ENCODE peak calls at places on chromosome 2, in eight cellular contexts. One of them, this sample, is unnamed.

GRCh38 chr2:120937736-120938131 is 202.1 kb downstream of the GLI2 start:
- DNase-seq in aorta: no peak
- DNase-seq in right lobe of liver: no peak
- DNase-seq in fibroblast of lung: peak; percentile 85
- DNase-seq in stomach: no peak
- DNase-seq in A673: no peak
- DNase-seq in PC-9: no peak
- DNase-seq in transverse colon: no peak
- DNase-seq in this sample: no peak

GRCh38 chr2:234835738-234836137 is 116.1 kb upstream of the SH3BP4 start:
- DNase-seq in aorta: no peak
- DNase-seq in right lobe of liver: no peak
- DNase-seq in fibroblast of lung: no peak
- DNase-seq in stomach: no peak
- DNase-seq in A673: no peak
- DNase-seq in PC-9: no peak
- DNase-seq in transverse colon: no peak
- DNase-seq in this sample: no peak

GRCh38 chr2:205786976-205787375 is 104.7 kb downstream of the NRP2 start:
- DNase-seq in aorta: no peak
- DNase-seq in right lobe of liver: no peak
- DNase-seq in fibroblast of lung: no peak
- DNase-seq in stomach: no peak
- DNase-seq in A673: no peak
- DNase-seq in PC-9: no peak
- DNase-seq in transverse colon: no peak
- DNase-seq in this sample: no peak

GRCh38 chr2:241531161-241531722 is 22.9 kb upstream of the STK25 start:
- DNase-seq in aorta: no peak
- DNase-seq in right lobe of liver: no peak
- DNase-seq in fibroblast of lung: no peak
- DNase-seq in stomach: no peak
- DNase-seq in A673: no peak
- DNase-seq in PC-9: no peak
- DNase-seq in transverse colon: no peak
- DNase-seq in this sample: no peak

GRCh38 chr2:217706513-217706912 is 296.3 kb downstream of the TNS1 start:
- DNase-seq in aorta: no peak
- DNase-seq in right lobe of liver: no peak
- DNase-seq in fibroblast of lung: no peak
- DNase-seq in stomach: no peak
- DNase-seq in A673: no peak
- DNase-seq in PC-9: no peak
- DNase-seq in transverse colon: no peak
- DNase-seq in this sample: no peak

GRCh38 chr2:20985061-20985460 is 58.8 kb downstream of the APOB start:
- DNase-seq in aorta: no peak
- DNase-seq in right lobe of liver: no peak
- DNase-seq in fibroblast of lung: no peak
- DNase-seq in stomach: no peak
- DNase-seq in A673: no peak
- DNase-seq in PC-9: no peak
- DNase-seq in transverse colon: no peak
- DNase-seq in this sample: no peak

GRCh38 chr2:188598551-188598950 is 306.9 kb downstream of the GULP1 start:
- DNase-seq in aorta: no peak
- DNase-seq in right lobe of liver: peak; percentile 59
- DNase-seq in fibroblast of lung: peak; percentile 81
- DNase-seq in stomach: no peak
- DNase-seq in A673: no peak
- DNase-seq in PC-9: no peak
- DNase-seq in transverse colon: no peak
- DNase-seq in this sample: peak; percentile 60

GRCh38 chr2:120779781-120780283 is 44.2 kb downstream of the GLI2 start:
- DNase-seq in aorta: no peak
- DNase-seq in right lobe of liver: no peak
- DNase-seq in fibroblast of lung: peak; percentile 98
- DNase-seq in stomach: no peak
- DNase-seq in A673: peak; percentile 85
- DNase-seq in PC-9: peak; percentile 60
- DNase-seq in transverse colon: no peak
- DNase-seq in this sample: peak; percentile 33

GRCh38 chr2:84022810-84023431 is 436.2 kb downstream of the SUCLG1 start:
- DNase-seq in aorta: no peak
- DNase-seq in right lobe of liver: peak; percentile 47
- DNase-seq in fibroblast of lung: peak; percentile 6
- DNase-seq in stomach: no peak
- DNase-seq in A673: peak; percentile 69
- DNase-seq in PC-9: peak; percentile 3
- DNase-seq in transverse colon: peak; percentile 15
- DNase-seq in this sample: peak; percentile 46

GRCh38 chr2:46284260-46284659 is 12.9 kb upstream of the EPAS1 start:
- DNase-seq in aorta: no peak
- DNase-seq in right lobe of liver: peak; percentile 26
- DNase-seq in fibroblast of lung: no peak
- DNase-seq in stomach: no peak
- DNase-seq in A673: no peak
- DNase-seq in PC-9: no peak
- DNase-seq in transverse colon: no peak
- DNase-seq in this sample: no peak

GRCh38 chr2:152647417-152648010 is 69.7 kb downstream of the PRPF40A start:
- DNase-seq in aorta: peak; percentile 55
- DNase-seq in right lobe of liver: peak; percentile 64
- DNase-seq in fibroblast of lung: peak; percentile 61
- DNase-seq in stomach: peak; percentile 81
- DNase-seq in A673: no peak
- DNase-seq in PC-9: no peak
- DNase-seq in transverse colon: peak; percentile 63
- DNase-seq in this sample: no peak

GRCh38 chr2:18122544-18123210 is 244.2 kb downstream of the KCNS3 start:
- DNase-seq in aorta: no peak
- DNase-seq in right lobe of liver: no peak
- DNase-seq in fibroblast of lung: no peak
- DNase-seq in stomach: no peak
- DNase-seq in A673: no peak
- DNase-seq in PC-9: no peak
- DNase-seq in transverse colon: no peak
- DNase-seq in this sample: peak; percentile 88

GRCh38 chr2:39534095-39534711 is 97.1 kb upstream of the MAP4K3 start:
- DNase-seq in aorta: no peak
- DNase-seq in right lobe of liver: no peak
- DNase-seq in fibroblast of lung: peak; percentile 45
- DNase-seq in stomach: no peak
- DNase-seq in A673: no peak
- DNase-seq in PC-9: no peak
- DNase-seq in transverse colon: no peak
- DNase-seq in this sample: no peak

GRCh38 chr2:237509905-237510304 is 22.9 kb downstream of the MLPH start:
- DNase-seq in aorta: no peak
- DNase-seq in right lobe of liver: no peak
- DNase-seq in fibroblast of lung: no peak
- DNase-seq in stomach: peak; percentile 68
- DNase-seq in A673: no peak
- DNase-seq in PC-9: no peak
- DNase-seq in transverse colon: peak; percentile 34
- DNase-seq in this sample: no peak

GRCh38 chr2:143530753-143531152 is 401.5 kb downstream of the ARHGAP15 start:
- DNase-seq in aorta: no peak
- DNase-seq in right lobe of liver: no peak
- DNase-seq in fibroblast of lung: no peak
- DNase-seq in stomach: no peak
- DNase-seq in A673: peak; percentile 67
- DNase-seq in PC-9: no peak
- DNase-seq in transverse colon: no peak
- DNase-seq in this sample: peak; percentile 39

GRCh38 chr2:204321027-204321800 is 224.1 kb upstream of the PARD3B start:
- DNase-seq in aorta: no peak
- DNase-seq in right lobe of liver: no peak
- DNase-seq in fibroblast of lung: no peak
- DNase-seq in stomach: no peak
- DNase-seq in A673: no peak
- DNase-seq in PC-9: no peak
- DNase-seq in transverse colon: no peak
- DNase-seq in this sample: no peak

GRCh38 chr2:76341439-76341838 is 630.7 kb upstream of the GCFC2 start:
- DNase-seq in aorta: no peak
- DNase-seq in right lobe of liver: no peak
- DNase-seq in fibroblast of lung: no peak
- DNase-seq in stomach: no peak
- DNase-seq in A673: no peak
- DNase-seq in PC-9: no peak
- DNase-seq in transverse colon: no peak
- DNase-seq in this sample: no peak

GRCh38 chr2:224612581-224612980 is 27.4 kb upstream of the CUL3 start:
- DNase-seq in aorta: no peak
- DNase-seq in right lobe of liver: no peak
- DNase-seq in fibroblast of lung: no peak
- DNase-seq in stomach: no peak
- DNase-seq in A673: no peak
- DNase-seq in PC-9: no peak
- DNase-seq in transverse colon: no peak
- DNase-seq in this sample: no peak

GRCh38 chr2:132252894-132253264 is 91.1 kb upstream of the ANKRD30BL start:
- DNase-seq in aorta: no peak
- DNase-seq in right lobe of liver: no peak
- DNase-seq in fibroblast of lung: no peak
- DNase-seq in stomach: no peak
- DNase-seq in A673: no peak
- DNase-seq in PC-9: no peak
- DNase-seq in transverse colon: no peak
- DNase-seq in this sample: no peak

GRCh38 chr2:20348542-20348941 is 2.1 kb downstream of the PUM2 start:
- DNase-seq in aorta: no peak
- DNase-seq in right lobe of liver: no peak
- DNase-seq in fibroblast of lung: no peak
- DNase-seq in stomach: no peak
- DNase-seq in A673: no peak
- DNase-seq in PC-9: no peak
- DNase-seq in transverse colon: peak; percentile 38
- DNase-seq in this sample: no peak

GRCh38 chr2:134411279-134411827 is 157.5 kb downstream of the MGAT5 start:
- DNase-seq in aorta: no peak
- DNase-seq in right lobe of liver: no peak
- DNase-seq in fibroblast of lung: no peak
- DNase-seq in stomach: no peak
- DNase-seq in A673: no peak
- DNase-seq in PC-9: no peak
- DNase-seq in transverse colon: no peak
- DNase-seq in this sample: peak; percentile 62

GRCh38 chr2:46258937-46259781 is 38.0 kb upstream of the EPAS1 start:
- DNase-seq in aorta: no peak
- DNase-seq in right lobe of liver: peak; percentile 78
- DNase-seq in fibroblast of lung: no peak
- DNase-seq in stomach: no peak
- DNase-seq in A673: no peak
- DNase-seq in PC-9: no peak
- DNase-seq in transverse colon: no peak
- DNase-seq in this sample: peak; percentile 40

GRCh38 chr2:222336442-222336841 is 37.6 kb upstream of the PAX3 start:
- DNase-seq in aorta: no peak
- DNase-seq in right lobe of liver: no peak
- DNase-seq in fibroblast of lung: no peak
- DNase-seq in stomach: no peak
- DNase-seq in A673: no peak
- DNase-seq in PC-9: no peak
- DNase-seq in transverse colon: no peak
- DNase-seq in this sample: no peak

GRCh38 chr2:26968001-26968400 is 2.4 kb upstream of the MAPRE3 start:
- DNase-seq in aorta: no peak
- DNase-seq in right lobe of liver: no peak
- DNase-seq in fibroblast of lung: peak; percentile 83
- DNase-seq in stomach: no peak
- DNase-seq in A673: no peak
- DNase-seq in PC-9: no peak
- DNase-seq in transverse colon: peak; percentile 52
- DNase-seq in this sample: no peak

GRCh38 chr2:20190862-20191713 is 33.8 kb downstream of the SDC1 start:
- DNase-seq in aorta: no peak
- DNase-seq in right lobe of liver: no peak
- DNase-seq in fibroblast of lung: peak; percentile 56
- DNase-seq in stomach: peak; percentile 71
- DNase-seq in A673: no peak
- DNase-seq in PC-9: peak; percentile 64
- DNase-seq in transverse colon: peak; percentile 73
- DNase-seq in this sample: no peak

GRCh38 chr2:45134014-45134413 is 124.8 kb upstream of the SIX2 start:
- DNase-seq in aorta: no peak
- DNase-seq in right lobe of liver: no peak
- DNase-seq in fibroblast of lung: no peak
- DNase-seq in stomach: no peak
- DNase-seq in A673: no peak
- DNase-seq in PC-9: no peak
- DNase-seq in transverse colon: no peak
- DNase-seq in this sample: peak; percentile 24
- H3K27ac ChIP-seq in aorta: no peak overlapping the region
- H3K27ac ChIP-seq in right lobe of liver: no peak overlapping the region
- H3K27ac ChIP-seq in fibroblast of lung: no peak overlapping the region
- H3K27ac ChIP-seq in stomach: no peak overlapping the region
- H3K27ac ChIP-seq in A673: no peak overlapping the region
- H3K27ac ChIP-seq in PC-9: no peak overlapping the region
- H3K27ac ChIP-seq in transverse colon: no peak overlapping the region
- H3K27ac ChIP-seq in this sample: no peak overlapping the region

GRCh38 chr2:37654932-37655331 is 16.5 kb downstream of the CDC42EP3 start:
- DNase-seq in aorta: no peak
- DNase-seq in right lobe of liver: no peak
- DNase-seq in fibroblast of lung: peak; percentile 80
- DNase-seq in stomach: no peak
- DNase-seq in A673: peak; percentile 35
- DNase-seq in PC-9: no peak
- DNase-seq in transverse colon: no peak
- DNase-seq in this sample: no peak
- H3K4me3 ChIP-seq in aorta: no peak overlapping the region
- H3K4me3 ChIP-seq in right lobe of liver: no peak overlapping the region
- H3K4me3 ChIP-seq in fibroblast of lung: no peak overlapping the region
- H3K4me3 ChIP-seq in stomach: no peak overlapping the region
- H3K4me3 ChIP-seq in A673: no peak overlapping the region
- H3K4me3 ChIP-seq in PC-9: no peak overlapping the region
- H3K4me3 ChIP-seq in transverse colon: no peak overlapping the region
- H3K4me3 ChIP-seq in this sample: no peak overlapping the region

DNA sequence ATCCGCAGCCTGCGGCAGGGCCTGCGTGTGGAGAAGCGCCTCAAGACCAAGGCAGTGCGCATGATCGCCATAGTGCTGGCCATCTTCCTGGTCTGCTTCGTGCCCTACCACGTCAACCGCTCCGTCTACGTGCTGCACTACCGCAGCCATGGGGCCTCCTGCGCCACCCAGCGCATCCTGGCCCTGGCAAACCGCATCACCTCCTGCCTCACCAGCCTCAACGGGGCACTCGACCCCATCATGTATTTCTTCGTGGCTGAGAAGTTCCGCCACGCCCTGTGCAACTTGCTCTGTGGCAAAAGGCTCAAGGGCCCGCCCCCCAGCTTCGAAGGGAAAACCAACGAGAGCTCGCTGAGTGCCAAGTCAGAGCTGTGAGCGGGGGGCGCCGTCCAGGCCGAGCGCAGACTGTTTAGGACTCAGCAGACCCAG is 5.4 kb downstream of the GPR17 start:
- DNase-seq in aorta: peak; percentile 50
- DNase-seq in right lobe of liver: no peak
- DNase-seq in fibroblast of lung: no peak
- DNase-seq in stomach: no peak
- DNase-seq in A673: no peak
- DNase-seq in PC-9: no peak
- DNase-seq in transverse colon: no peak
- DNase-seq in this sample: no peak
- H3K27ac ChIP-seq in aorta: peak overlapping the region; percentile 22
- H3K27ac ChIP-seq in right lobe of liver: no peak overlapping the region
- H3K27ac ChIP-seq in fibroblast of lung: no peak overlapping the region
- H3K27ac ChIP-seq in stomach: no peak overlapping the region
- H3K27ac ChIP-seq in A673: no peak overlapping the region
- H3K27ac ChIP-seq in PC-9: no peak overlapping the region
- H3K27ac ChIP-seq in transverse colon: peak overlapping the region; percentile 87
- H3K27ac ChIP-seq in this sample: no peak overlapping the region

GRCh38 chr2:80258321-80258720 is 46.2 kb downstream of the LRRTM1 start:
- DNase-seq in aorta: no peak
- DNase-seq in right lobe of liver: no peak
- DNase-seq in fibroblast of lung: no peak
- DNase-seq in stomach: no peak
- DNase-seq in A673: no peak
- DNase-seq in PC-9: no peak
- DNase-seq in transverse colon: no peak
- DNase-seq in this sample: no peak
- H3K4me3 ChIP-seq in aorta: no peak overlapping the region
- H3K4me3 ChIP-seq in right lobe of liver: no peak overlapping the region
- H3K4me3 ChIP-seq in fibroblast of lung: no peak overlapping the region
- H3K4me3 ChIP-seq in stomach: no peak overlapping the region
- H3K4me3 ChIP-seq in A673: no peak overlapping the region
- H3K4me3 ChIP-seq in PC-9: no peak overlapping the region
- H3K4me3 ChIP-seq in transverse colon: no peak overlapping the region
- H3K4me3 ChIP-seq in this sample: no peak overlapping the region